ENCODE peak calls at places on chromosomes 5 and 9, in five cellular contexts. L is HCT116, F is H1, U is A549, P is IMR-90. H is an unnamed sample.

GRCh38 chr5:137252513-137252912 is 246.6 kb downstream of the SPOCK1 start:
- DNase-seq in L (no peak), F (no peak), U (no peak), P (peak), H (no peak)

GRCh38 chr9:78115073-78115472 is 83.5 kb upstream of the GNAQ start:
- DNase-seq in L (no peak), F (no peak), U (no peak), P (no peak), H (no peak)

GRCh38 chr5:93299596-93300308 is 281.3 kb downstream of the NR2F1-AS1 start:
- DNase-seq in L (no peak), F (peak), U (no peak), P (no peak), H (no peak)

GRCh38 chr9:99057665-99058625 is 47.0 kb upstream of the TGFBR1 start:
- DNase-seq in L (no peak), F (no peak), U (no peak), P (peak), H (no peak)

GRCh38 chr5:116825486-116825885 is 250.9 kb upstream of the SEMA6A start:
- DNase-seq in L (no peak), F (no peak), U (no peak), P (no peak), H (no peak)

GRCh38 chr5:16037121-16037520 is 142.5 kb downstream of the MARCHF11 start:
- DNase-seq in L (no peak), F (no peak), U (no peak), P (no peak), H (no peak)

GRCh38 chr9:69223605-69224004 is 49.5 kb downstream of the TJP2 start:
- DNase-seq in L (peak), F (peak), U (peak), P (peak), H (peak)

GRCh38 chr9:20618361-20618799 is 3.9 kb downstream of the MLLT3 start:
- DNase-seq in L (no peak), F (no peak), U (peak), P (peak), H (peak)

GRCh38 chr5:137751869-137752491 is 2.2 kb downstream of the HNRNPA0 start:
- DNase-seq in L (peak), F (no peak), U (peak), P (peak), H (peak)

GRCh38 chr5:126366199-126366560 is 57.0 kb upstream of the GRAMD2B start:
- DNase-seq in L (no peak), F (no peak), U (no peak), P (no peak), H (no peak)

GRCh38 chr9:79670269-79670961 is 98.7 kb downstream of the TLE4 start:
- DNase-seq in L (no peak), F (no peak), U (no peak), P (peak), H (no peak)

GRCh38 chr9:135045264-135046155 is 42.0 kb upstream of the OLFM1 start:
- DNase-seq in L (no peak), F (no peak), U (no peak), P (no peak), H (no peak)

GRCh38 chr9:114791312-114791711 is 14.5 kb downstream of the TNFSF15 start:
- DNase-seq in L (no peak), F (no peak), U (no peak), P (no peak), H (no peak)

GRCh38 chr9:104682642-104683041 is 11.7 kb upstream of the OR13D1 start:
- DNase-seq in L (peak), F (no peak), U (peak), P (peak), H (peak)

GRCh38 chr5:42377496-42377895 is 45.7 kb upstream of the GHR start:
- DNase-seq in L (no peak), F (no peak), U (no peak), P (no peak), H (peak)

GRCh38 chr5:84650448-84650847 is 265.8 kb upstream of the EDIL3 start:
- DNase-seq in L (no peak), F (no peak), U (no peak), P (no peak), H (no peak)

GRCh38 chr5:132754947-132755346 is 7.7 kb downstream of the CCNI2 start:
- DNase-seq in L (no peak), F (no peak), U (no peak), P (peak), H (peak)

GRCh38 chr5:144712090-144712489 is 541.4 kb downstream of the KCTD16 start:
- DNase-seq in L (no peak), F (no peak), U (no peak), P (no peak), H (no peak)

GRCh38 chr9:86741311-86742215 is 205.7 kb downstream of the GAS1 start:
- DNase-seq in L (peak), F (no peak), U (no peak), P (peak), H (no peak)

GRCh38 chr9:18821794-18822193 is 211.2 kb downstream of the SAXO1 start:
- DNase-seq in L (no peak), F (no peak), U (no peak), P (peak), H (no peak)

GRCh38 chr5:40678021-40678939 is 1.4 kb upstream of the PTGER4 start:
- DNase-seq in L (no peak), F (no peak), U (no peak), P (no peak), H (peak)

GRCh38 chr9:75188756-75189155 is 100.4 kb downstream of the OSTF1 start:
- DNase-seq in L (no peak), F (no peak), U (no peak), P (no peak), H (no peak)

GRCh38 chr5:159227452-159227851 is 18.1 kb upstream of the RNF145 start:
- DNase-seq in L (no peak), F (no peak), U (no peak), P (no peak), H (no peak)

GRCh38 chr5:138032028-138032571 is 779 bp downstream of the FAM13B start:
- DNase-seq in L (no peak), F (peak), U (peak), P (peak), H (peak)

GRCh38 chr5:150412319-150413175 is at the start of gene CD74:
- DNase-seq in L (no peak), F (no peak), U (no peak), P (peak), H (peak)

GRCh38 chr5:60960591-60960990 is 15.6 kb downstream of the NDUFAF2 start:
- DNase-seq in L (peak), F (no peak), U (no peak), P (peak), H (peak)

GRCh38 chr9:104808030-104808614 is 44.2 kb downstream of the NIPSNAP3B start:
- DNase-seq in L (no peak), F (no peak), U (no peak), P (peak), H (peak)

GRCh38 chr9:3845549-3845948 is 319.7 kb upstream of the RFX3 start:
- DNase-seq in L (no peak), F (no peak), U (no peak), P (no peak), H (no peak)

GRCh38 chr5:109324941-109325340 is 84.8 kb downstream of the PJA2 start:
- DNase-seq in L (no peak), F (no peak), U (no peak), P (no peak), H (no peak)

GRCh38 chr9:124941689-124942561 is 1.0 kb upstream of the GOLGA1 start:
- DNase-seq in L (peak), F (no peak), U (peak), P (peak), H (peak)

GRCh38 chr5:14296533-14297331 is 153.6 kb downstream of the TRIO start:
- DNase-seq in L (no peak), F (no peak), U (no peak), P (peak), H (no peak)

GRCh38 chr5:136364307-136364706 is 1.0 kb downstream of the TRPC7 start:
- DNase-seq in L (no peak), F (no peak), U (peak), P (no peak), H (no peak)

GRCh38 chr5:93891491-93892480 is 150.4 kb upstream of the POU5F2 start:
- DNase-seq in L (no peak), F (no peak), U (no peak), P (no peak), H (no peak)

GRCh38 chr5:101580591-101580990 is 677.5 kb upstream of the ST8SIA4 start:
- DNase-seq in L (no peak), F (no peak), U (no peak), P (no peak), H (no peak)

GRCh38 chr9:68551191-68551590 is 10.5 kb upstream of the TMEM252 start:
- DNase-seq in L (no peak), F (no peak), U (no peak), P (no peak), H (no peak)

GRCh38 chr5:157516626-157517325 is 56.8 kb downstream of the NIPAL4 start:
- DNase-seq in L (no peak), F (no peak), U (peak), P (peak), H (no peak)

GRCh38 chr9:135136481-135136880 is 49.0 kb downstream of the OLFM1 start:
- DNase-seq in L (no peak), F (no peak), U (no peak), P (no peak), H (no peak)

GRCh38 chr9:134975253-134975652 is 57.5 kb upstream of the FCN1 start:
- DNase-seq in L (no peak), F (no peak), U (no peak), P (no peak), H (no peak)

DNA sequence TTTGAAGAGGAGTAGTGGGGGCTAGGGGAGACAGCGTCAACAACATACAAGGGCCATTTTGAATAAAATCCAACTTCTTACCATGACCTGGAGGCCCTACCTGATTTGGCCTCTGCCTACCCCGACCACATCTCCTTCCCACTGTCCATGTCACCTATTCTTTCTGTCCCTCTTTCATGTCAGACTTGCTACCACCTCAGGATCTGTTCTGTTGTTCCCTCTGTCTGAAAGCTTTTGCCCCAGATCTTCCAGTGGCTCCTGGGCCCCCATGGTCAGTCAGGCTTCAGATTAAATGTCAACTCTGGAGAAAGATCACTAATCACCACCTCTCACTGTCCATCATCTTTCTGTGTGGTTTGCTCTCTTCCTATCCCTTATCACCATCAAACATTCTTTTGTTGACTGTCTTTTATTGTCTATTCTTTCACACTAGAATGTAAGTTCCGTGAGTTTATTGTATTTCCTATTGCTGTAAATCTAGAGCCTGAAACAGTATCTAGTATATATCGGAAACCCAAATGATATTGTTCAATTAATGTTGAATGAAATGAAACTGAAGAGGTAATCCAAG is 31.2 kb upstream of the APC start:
- DNase-seq in L (no peak), F (no peak), U (no peak), P (no peak), H (no peak)
- H3K4me2 ChIP-seq in L (peak), F (peak), U (peak), P (no peak), H (peak)

GRCh38 chr5:177311723-177312648 is at the start of gene MXD3:
- DNase-seq in L (peak), F (peak), U (peak), P (peak), H (peak)
- TF ChIP-seq POLR2A in L (no peak), F (peak), U (peak), P (no peak), H (peak)

GRCh38 chr9:12065050-12065449 is 628.1 kb upstream of the TYRP1 start:
- DNase-seq in L (no peak), F (no peak), U (no peak), P (no peak), H (no peak)

GRCh38 chr9:12056874-12057273 is 636.3 kb upstream of the TYRP1 start:
- DNase-seq in L (no peak), F (no peak), U (no peak), P (no peak), H (no peak)

DNA sequence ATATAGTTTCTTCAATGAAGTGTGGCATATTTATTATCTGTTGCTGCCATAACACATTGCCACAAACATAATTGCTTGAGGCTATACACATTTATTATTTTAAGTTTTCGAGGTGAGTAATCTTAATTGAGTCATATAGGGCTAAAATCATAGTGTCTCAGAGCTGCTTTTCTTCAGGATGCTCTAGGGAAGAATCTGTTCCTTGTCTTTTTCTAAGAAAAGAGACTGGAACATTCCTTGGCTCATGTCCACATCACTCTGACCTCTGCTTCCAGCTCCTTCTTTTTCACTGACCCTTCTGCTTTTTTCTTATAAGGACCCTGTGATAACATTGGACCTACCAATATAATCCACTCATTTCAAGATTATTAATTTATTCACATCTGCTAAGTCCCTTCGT is 632.4 kb upstream of the TYRP1 start:
- DNase-seq in L (no peak), F (no peak), U (no peak), P (no peak), H (no peak)
- H3K4me2 ChIP-seq in L (no peak), F (no peak), U (no peak), P (no peak), H (no peak)

DNA sequence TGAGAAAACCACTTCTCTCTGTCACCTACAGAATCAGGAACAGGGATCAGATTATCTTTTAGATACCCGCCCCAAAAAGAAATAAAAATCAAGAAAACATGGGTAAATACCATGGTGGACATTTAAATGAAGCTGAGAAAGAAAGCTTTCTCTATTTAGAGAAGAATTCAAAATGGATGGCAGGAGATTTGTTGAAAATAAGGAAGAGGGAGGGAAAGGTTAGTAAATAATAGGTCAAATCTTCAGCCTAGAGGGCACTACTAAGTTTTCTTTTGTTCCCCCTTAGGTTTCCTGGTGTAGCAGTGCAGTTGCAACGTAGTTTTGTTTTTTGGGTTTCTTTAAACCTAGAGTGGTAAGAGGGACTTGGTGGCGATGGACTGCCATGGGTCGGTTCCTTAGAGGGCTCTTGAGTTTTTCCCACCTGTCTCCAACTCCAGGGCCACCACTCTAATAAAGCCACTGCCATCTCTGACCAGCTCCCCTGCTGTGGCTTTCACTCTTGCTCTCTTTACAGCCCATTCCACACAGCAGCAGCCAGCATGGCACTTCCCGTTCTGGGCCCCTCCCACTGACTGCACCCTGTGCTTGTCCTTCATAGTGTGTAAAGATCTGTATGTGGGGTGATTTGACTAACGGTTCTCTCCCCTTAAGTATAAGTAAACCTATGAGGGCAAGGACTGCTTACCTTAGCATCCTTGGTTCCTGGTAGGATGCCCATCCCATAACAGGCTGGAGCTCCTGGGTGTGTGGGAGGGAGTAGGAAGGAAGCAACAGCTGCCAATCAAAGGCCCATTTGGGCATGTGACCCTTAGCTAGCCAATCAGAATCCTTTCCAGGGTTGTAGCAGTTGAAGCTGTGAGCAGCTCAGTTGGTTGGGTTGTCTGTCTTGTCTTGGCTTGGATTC is 118.3 kb downstream of the SLC1A3 start:
- DNase-seq in L (no peak), F (no peak), U (peak), P (no peak), H (no peak)
- TF ChIP-seq POLR2A in L (no peak), F (no peak), U (no peak), P (no peak), H (no peak)

DNA sequence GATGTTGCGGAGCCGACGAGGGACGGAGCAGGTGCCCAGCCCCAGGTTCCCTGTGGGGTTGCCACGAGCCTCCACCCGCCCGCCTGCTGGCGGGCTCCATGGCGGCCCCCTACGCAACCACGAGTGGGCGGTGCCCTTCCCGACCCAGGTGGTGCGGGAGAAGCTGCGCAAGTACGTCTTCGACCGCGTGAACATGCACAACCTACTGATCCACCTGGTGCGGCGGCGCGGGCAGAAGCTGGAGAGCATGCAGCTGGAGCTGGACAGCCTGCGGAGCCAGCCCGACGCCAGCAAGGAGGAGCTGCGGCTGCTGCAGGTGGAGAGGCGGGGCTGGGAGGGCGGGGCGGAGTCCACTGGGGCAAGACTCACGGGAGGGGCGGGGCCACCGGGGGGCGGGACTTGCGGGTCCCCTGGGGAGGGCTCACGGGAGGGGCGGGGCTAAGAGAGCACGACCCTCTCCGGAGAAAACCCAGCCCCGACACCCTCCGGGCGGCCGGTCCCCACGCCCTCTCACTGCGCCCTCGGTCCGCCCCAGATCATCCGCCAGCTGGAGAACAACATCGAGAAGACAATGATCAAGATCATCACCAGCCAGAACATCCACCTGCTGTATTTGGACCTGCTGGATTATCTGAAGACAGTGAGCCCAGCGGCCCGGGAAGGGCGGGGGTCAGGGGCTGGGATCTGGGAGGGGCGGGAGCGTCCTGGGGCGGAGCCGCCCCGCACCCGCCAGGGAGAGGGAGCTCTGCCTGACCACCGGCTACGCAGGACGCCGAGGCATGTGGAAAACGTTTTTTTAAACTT is 3.9 kb downstream of the CCDC183 start:
- DNase-seq in L (peak), F (peak), U (peak), P (peak), H (peak)
- H3K4me2 ChIP-seq in L (peak), F (peak), U (peak), P (peak), H (peak)

DNA sequence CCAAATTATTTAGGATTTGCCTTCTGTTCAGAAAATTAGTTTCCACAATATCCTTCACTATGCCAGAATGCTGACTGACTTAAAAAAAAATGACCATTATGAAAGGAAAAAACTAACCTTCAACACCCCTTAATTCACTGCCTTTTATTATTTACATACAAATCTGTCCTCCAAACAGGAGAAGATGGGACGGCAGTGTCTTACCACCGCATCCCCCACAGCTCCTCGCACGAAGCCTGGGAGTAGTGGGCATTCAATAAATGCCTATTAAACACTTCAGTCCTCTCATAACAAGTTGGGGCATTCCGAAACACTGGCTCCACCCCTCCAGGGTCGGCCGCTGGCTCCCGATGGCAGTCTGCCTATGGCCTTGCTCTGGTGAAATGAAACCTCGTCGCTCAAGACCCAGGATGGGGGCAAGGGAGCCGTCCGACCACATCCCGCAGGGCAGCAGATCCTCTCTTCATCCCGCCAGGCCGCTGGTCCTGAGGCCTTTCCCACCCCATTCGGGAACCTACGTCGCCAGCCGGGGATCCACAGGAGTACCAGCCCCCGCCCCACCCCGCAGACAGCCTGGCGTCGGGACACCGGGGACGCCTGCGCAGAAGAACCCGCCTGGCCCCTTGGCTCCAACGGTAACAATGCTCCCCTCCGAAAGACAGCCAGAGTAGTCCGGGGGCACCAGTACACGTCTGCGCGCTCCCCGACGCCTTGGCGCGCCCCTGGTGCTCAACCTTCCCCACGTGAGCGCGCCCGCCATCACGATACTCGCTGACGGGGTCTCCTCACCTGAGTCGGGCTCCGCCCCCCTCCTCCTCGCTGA is 613 bp downstream of the ZBTB5 start:
- DNase-seq in L (no peak), F (no peak), U (peak), P (peak), H (peak)
- TF ChIP-seq POLR2A in L (peak), F (peak), U (peak), P (peak), H (peak)

GRCh38 chr5:34570143-34570542 is 86.0 kb upstream of the RAI14 start:
- DNase-seq in L (no peak), F (no peak), U (no peak), P (no peak), H (no peak)

GRCh38 chr5:34570721-34571379 is 85.3 kb upstream of the RAI14 start:
- DNase-seq in L (no peak), F (no peak), U (no peak), P (peak), H (no peak)

GRCh38 chr5:34576849-34577248 is 79.3 kb upstream of the RAI14 start:
- DNase-seq in L (no peak), F (no peak), U (no peak), P (no peak), H (no peak)

GRCh38 chr5:34574976-34575467 is 81.1 kb upstream of the RAI14 start:
- DNase-seq in L (no peak), F (no peak), U (no peak), P (no peak), H (no peak)

GRCh38 chr5:34571380-34572041 is 84.6 kb upstream of the RAI14 start:
- DNase-seq in L (no peak), F (no peak), U (no peak), P (peak), H (peak)
- H3K4me2 ChIP-seq in L (no peak), F (no peak), U (no peak), P (peak), H (peak)

H was measured in endothelial cell of umbilical vein.